ENCODE peak calls at places on chromosomes 5 and 9, in seven cellular contexts. H is HT1080; Q is CD8-positive, alpha-beta memory T cell; K is stimulated activated CD4-positive, alpha-beta T cell treated with anti-CD3 and anti-CD28 coated beads, Interleukin-1b, Interleukin-23, amount 100 ng/mL, for 1 hour; C is fibroblast of lung; V is GM03348; T is H9. O is an unnamed sample.

GRCh38 chr5:148374693-148375360 is 8.9 kb upstream of the FBXO38 start:
- DNase-seq in H (peak; percentile 59), Q (peak; percentile 11), K (no peak), C (peak; percentile 48), V (peak; percentile 67), T (peak; percentile 77), O (no peak)

GRCh38 chr5:109192543-109193281 is 217.1 kb downstream of the PJA2 start:
- DNase-seq in H (no peak), Q (no peak), K (no peak), C (no peak), V (no peak), T (no peak), O (no peak)

GRCh38 chr9:109416135-109416706 is 81.9 kb downstream of the PTPN3 start:
- DNase-seq in H (no peak), Q (no peak), K (no peak), C (no peak), V (no peak), T (no peak), O (peak; percentile 63)

GRCh38 chr5:119583684-119584083 is 45.7 kb upstream of the FAM170A start:
- DNase-seq in H (no peak), Q (no peak), K (no peak), C (peak; percentile 30), V (no peak), T (no peak), O (no peak)

GRCh38 chr9:89365532-89365912 is 47.2 kb downstream of the SECISBP2 start:
- DNase-seq in H (no peak), Q (no peak), K (no peak), C (no peak), V (no peak), T (no peak), O (no peak)

GRCh38 chr5:176533390-176533789 is 3.8 kb downstream of the RNF44 start:
- DNase-seq in H (no peak), Q (no peak), K (no peak), C (no peak), V (no peak), T (no peak), O (no peak)

GRCh38 chr5:160390787-160391696 is 8.8 kb downstream of the FAM200C start:
- DNase-seq in H (peak; percentile 20), Q (peak; percentile 7), K (no peak), C (peak; percentile 32), V (peak; percentile 48), T (no peak), O (peak; percentile 19)

GRCh38 chr5:137431051-137431450 is 68.1 kb downstream of the SPOCK1 start:
- DNase-seq in H (no peak), Q (no peak), K (no peak), C (peak; percentile 69), V (no peak), T (no peak), O (no peak)

GRCh38 chr9:120308495-120308894 is 271.5 kb downstream of the CDK5RAP2 start:
- DNase-seq in H (no peak), Q (no peak), K (no peak), C (no peak), V (no peak), T (peak; percentile 62), O (no peak)

GRCh38 chr9:105126233-105126632 is 118.2 kb upstream of the SLC44A1 start:
- DNase-seq in H (no peak), Q (no peak), K (no peak), C (peak; percentile 20), V (peak; percentile 19), T (no peak), O (no peak)

GRCh38 chr5:151952233-151952632 is 27.6 kb upstream of the GLRA1 start:
- DNase-seq in H (no peak), Q (no peak), K (no peak), C (no peak), V (no peak), T (no peak), O (no peak)

GRCh38 chr5:135887447-135887864 is 8.2 kb downstream of the IL9 start:
- DNase-seq in H (peak; percentile 76), Q (peak; percentile 31), K (peak; percentile 26), C (peak; percentile 52), V (peak; percentile 80), T (peak; percentile 80), O (peak; percentile 51)

GRCh38 chr9:124190761-124191160 is 67.0 kb upstream of the NEK6 start:
- DNase-seq in H (no peak), Q (no peak), K (no peak), C (no peak), V (no peak), T (no peak), O (no peak)

GRCh38 chr9:83622433-83622813 is 520 bp upstream of the IDNK start:
- DNase-seq in H (no peak), Q (no peak), K (no peak), C (no peak), V (no peak), T (no peak), O (no peak)

GRCh38 chr9:78856144-78856543 is 559.2 kb downstream of the PSAT1 start:
- DNase-seq in H (peak; percentile 86), Q (no peak), K (no peak), C (peak; percentile 85), V (peak; percentile 46), T (no peak), O (no peak)

GRCh38 chr5:174925586-174925985 is 201.2 kb downstream of the MSX2 start:
- DNase-seq in H (no peak), Q (no peak), K (no peak), C (no peak), V (no peak), T (no peak), O (no peak)

GRCh38 chr5:127761869-127762268 is 58.7 kb downstream of the CCDC192 start:
- DNase-seq in H (no peak), Q (no peak), K (no peak), C (no peak), V (no peak), T (no peak), O (no peak)

GRCh38 chr9:34956648-34957047 is 1.4 kb upstream of the PHF24 start:
- DNase-seq in H (no peak), Q (no peak), K (no peak), C (no peak), V (no peak), T (no peak), O (no peak)

GRCh38 chr9:123131258-123131657 is 97.8 kb downstream of the GPR21 start:
- DNase-seq in H (peak; percentile 60), Q (no peak), K (no peak), C (peak; percentile 84), V (peak; percentile 74), T (no peak), O (no peak)

GRCh38 chr9:69500925-69501324 is 171.2 kb downstream of the APBA1 start:
- DNase-seq in H (no peak), Q (no peak), K (no peak), C (no peak), V (no peak), T (no peak), O (no peak)

GRCh38 chr5:178469975-178470692 is 120.1 kb downstream of the COL23A1 start:
- DNase-seq in H (no peak), Q (no peak), K (no peak), C (no peak), V (no peak), T (no peak), O (no peak)

GRCh38 chr5:115471674-115472073 is 72.9 kb downstream of the FEM1C start:
- DNase-seq in H (no peak), Q (no peak), K (no peak), C (no peak), V (peak; percentile 16), T (no peak), O (no peak)

GRCh38 chr5:145244251-145244650 is 590.9 kb downstream of the PRELID2 start:
- DNase-seq in H (no peak), Q (no peak), K (no peak), C (no peak), V (no peak), T (no peak), O (no peak)

GRCh38 chr5:148457183-148457620 is 73.4 kb downstream of the FBXO38 start:
- DNase-seq in H (peak; percentile 32), Q (no peak), K (no peak), C (no peak), V (no peak), T (no peak), O (peak; percentile 10)

GRCh38 chr9:115524467-115525059 is 406.6 kb upstream of the TNC start:
- DNase-seq in H (peak; percentile 52), Q (no peak), K (no peak), C (peak; percentile 73), V (peak; percentile 62), T (no peak), O (no peak)

GRCh38 chr5:131262953-131263541 is 806 bp upstream of the CDC42SE2 start:
- DNase-seq in H (peak; percentile 30), Q (no peak), K (no peak), C (no peak), V (no peak), T (no peak), O (no peak)

GRCh38 chr5:72256536-72256935 is 63.5 kb downstream of the MRPS27 start:
- DNase-seq in H (peak; percentile 60), Q (no peak), K (no peak), C (peak; percentile 27), V (peak; percentile 5), T (no peak), O (no peak)

GRCh38 chr5:13566903-13567339 is 377.6 kb downstream of the DNAH5 start:
- DNase-seq in H (peak; percentile 97), Q (no peak), K (no peak), C (peak; percentile 86), V (peak; percentile 47), T (no peak), O (no peak)

GRCh38 chr9:29160763-29161353 is 1587.6 kb upstream of the C9orf72 start:
- DNase-seq in H (no peak), Q (no peak), K (no peak), C (no peak), V (no peak), T (peak; percentile 44), O (no peak)

GRCh38 chr5:10351882-10352395 is 1.6 kb upstream of the MARCHF6 start:
- DNase-seq in H (no peak), Q (no peak), K (no peak), C (no peak), V (no peak), T (no peak), O (no peak)

GRCh38 chr5:115354246-115354645 is 57.8 kb upstream of the CCDC112 start:
- DNase-seq in H (no peak), Q (no peak), K (no peak), C (no peak), V (no peak), T (no peak), O (no peak)

GRCh38 chr5:118637947-118638670 is 350.2 kb downstream of the DTWD2 start:
- DNase-seq in H (no peak), Q (no peak), K (no peak), C (no peak), V (no peak), T (no peak), O (no peak)

GRCh38 chr5:7320641-7321170 is 75.2 kb upstream of the ADCY2 start:
- DNase-seq in H (no peak), Q (no peak), K (no peak), C (peak; percentile 93), V (peak; percentile 26), T (no peak), O (no peak)

GRCh38 chr5:90606539-90606938 is 47.9 kb downstream of the ADGRV1 start:
- DNase-seq in H (no peak), Q (no peak), K (no peak), C (no peak), V (no peak), T (no peak), O (no peak)

O was measured in B cell.